ENCODE peak calls at places on chromosomes 6 and 20, in four cellular contexts. C is Calu3, M is GM20000, B is upper lobe of left lung. L is an unnamed sample.

GRCh38 chr6:36025932-36026327 is 1.5 kb upstream of the SLC26A8 start:
- DNase-seq in C (no peak), M (no peak), B (no peak), L (no peak)

GRCh38 chr6:134678436-134678889 is 271.4 kb downstream of the ALDH8A1 start:
- DNase-seq in C (peak; percentile 7), M (no peak), B (no peak), L (peak; percentile 56)

GRCh38 chr20:47175501-47175900 is 181.0 kb downstream of the ZMYND8 start:
- DNase-seq in C (no peak), M (no peak), B (no peak), L (no peak)

GRCh38 chr20:63165538-63166422 is 50.2 kb downstream of the YTHDF1 start:
- DNase-seq in C (no peak), M (no peak), B (peak; percentile 30), L (no peak)

GRCh38 chr6:106530502-106530901 is 98.8 kb downstream of the RTN4IP1 start:
- DNase-seq in C (no peak), M (no peak), B (no peak), L (no peak)

GRCh38 chr6:111210074-111210729 is 122.9 kb downstream of the SLC16A10 start:
- DNase-seq in C (peak; percentile 38), M (peak; percentile 64), B (no peak), L (no peak)

GRCh38 chr20:62832951-62833391 is 16.1 kb downstream of the COL9A3 start:
- DNase-seq in C (no peak), M (no peak), B (peak; percentile 53), L (no peak)

GRCh38 chr6:10970731-10971130 is 73.4 kb downstream of the ELOVL2 start:
- DNase-seq in C (no peak), M (no peak), B (no peak), L (no peak)

GRCh38 chr20:62337558-62338293 is 29.4 kb downstream of the LAMA5 start:
- DNase-seq in C (no peak), M (no peak), B (peak; percentile 82), L (no peak)

GRCh38 chr6:6885521-6886088 is 222.2 kb upstream of the RREB1 start:
- DNase-seq in C (no peak), M (no peak), B (peak; percentile 83), L (no peak)

GRCh38 chr6:139844907-139845306 is 470.5 kb upstream of the CITED2 start:
- DNase-seq in C (no peak), M (no peak), B (no peak), L (no peak)

GRCh38 chr6:116247285-116247684 is 6.6 kb downstream of the TSPYL4 start:
- DNase-seq in C (no peak), M (no peak), B (no peak), L (no peak)

GRCh38 chr20:25000268-25000801 is 7.8 kb upstream of the APMAP start:
- DNase-seq in C (peak; percentile 62), M (no peak), B (no peak), L (peak; percentile 47)

GRCh38 chr6:156780117-156780641 is 3.0 kb downstream of the ARID1B start:
- DNase-seq in C (peak; percentile 48), M (peak; percentile 84), B (no peak), L (no peak)

GRCh38 chr6:82908661-82909060 is 157.0 kb downstream of the UBE3D start:
- DNase-seq in C (no peak), M (no peak), B (no peak), L (no peak)

GRCh38 chr20:2873747-2874041 is 413 bp downstream of the PTPRA start:
- DNase-seq in C (peak; percentile 13), M (no peak), B (no peak), L (peak; percentile 55)

GRCh38 chr6:14664616-14665315 is 547.2 kb downstream of the CD83 start:
- DNase-seq in C (no peak), M (no peak), B (no peak), L (no peak)

DNA sequence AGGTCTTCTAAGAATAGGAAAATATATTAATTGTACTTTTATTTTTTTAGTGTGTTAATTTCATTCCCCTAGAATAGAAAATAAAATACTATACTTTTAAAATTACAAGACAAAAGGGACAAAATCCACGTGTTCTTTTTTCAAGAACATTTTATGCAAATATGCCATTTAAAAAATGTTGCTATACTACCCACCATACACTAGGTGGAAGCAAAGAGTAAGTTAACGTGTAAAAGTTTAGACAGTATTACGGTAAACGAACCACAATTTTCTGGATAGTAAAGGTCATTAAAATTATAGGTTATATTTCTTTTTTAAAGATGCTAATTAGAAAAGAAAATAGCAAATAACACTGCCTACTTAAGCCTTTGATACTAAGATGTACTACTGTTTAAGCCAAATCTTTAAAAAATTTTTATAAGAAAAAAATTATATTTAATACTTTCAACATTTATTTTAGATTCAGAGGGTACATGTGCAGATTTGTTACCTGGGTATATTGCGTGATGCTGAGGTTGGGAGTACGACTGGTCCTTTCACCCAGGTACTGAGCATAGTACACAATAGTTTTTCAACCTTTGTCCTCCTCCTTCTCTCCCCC is 287.6 kb downstream of the PHF3 start:
- DNase-seq in C (no peak), M (peak; percentile 34), B (no peak), L (no peak)
- TF ChIP-seq CTCF in C (peak; percentile 42), M (peak; percentile 42), B (peak; percentile 44), L (peak; percentile 80)

GRCh38 chr20:42482808-42483207 is 706.9 kb downstream of the PTPRT start:
- DNase-seq in C (no peak), M (no peak), B (no peak), L (no peak)

GRCh38 chr20:42484335-42484734 is 705.4 kb downstream of the PTPRT start:
- DNase-seq in C (no peak), M (no peak), B (no peak), L (no peak)

GRCh38 chr20:42484790-42485365 is 704.8 kb downstream of the PTPRT start:
- DNase-seq in C (no peak), M (no peak), B (no peak), L (no peak)

GRCh38 chr20:42485566-42485965 is 704.1 kb downstream of the PTPRT start:
- DNase-seq in C (no peak), M (no peak), B (no peak), L (no peak)

GRCh38 chr20:42483694-42484303 is 705.9 kb downstream of the PTPRT start:
- DNase-seq in C (peak; percentile 63), M (no peak), B (no peak), L (no peak)
- TF ChIP-seq CTCF in C (peak; percentile 67), M (peak; percentile 45), B (no peak), L (peak; percentile 21)

DNA sequence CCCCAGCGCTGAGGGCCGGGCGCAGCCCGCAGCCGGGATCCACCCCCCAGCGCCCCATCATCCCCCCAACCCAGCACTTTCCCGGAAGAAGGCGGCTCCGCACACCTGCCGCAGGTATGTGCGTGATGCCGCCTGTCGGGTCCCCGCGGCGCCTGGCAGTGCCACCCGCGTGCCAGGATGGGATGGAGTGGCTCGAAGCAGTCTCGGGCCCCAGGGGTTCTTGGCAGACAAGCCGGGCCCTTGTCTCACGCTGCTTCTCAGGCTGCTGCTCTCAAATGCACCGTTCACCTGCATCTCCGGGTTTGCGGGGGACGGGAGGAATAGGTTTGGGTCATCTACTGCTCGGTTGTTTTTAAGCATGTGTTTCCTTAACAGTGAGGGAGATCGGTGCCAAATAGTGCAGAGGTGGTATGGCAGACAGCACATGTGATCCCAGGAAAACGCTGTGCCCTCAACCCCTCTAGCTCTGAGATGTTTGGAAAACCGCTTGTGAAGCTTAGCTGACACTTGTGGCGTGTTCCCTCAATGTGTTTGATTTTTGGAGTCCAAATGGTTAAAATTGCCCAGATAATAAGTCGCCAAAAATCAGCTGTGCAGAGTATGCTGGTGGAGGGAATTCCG is 847 bp downstream of the MYLIP start:
- DNase-seq in C (peak; percentile 15), M (no peak), B (no peak), L (peak; percentile 51)
- TF ChIP-seq CTCF in C (no peak), M (no peak), B (peak; percentile 46), L (no peak)

GRCh38 chr6:42095776-42096541 is 45.6 kb downstream of the TAF8 start:
- DNase-seq in C (no peak), M (no peak), B (no peak), L (no peak)
- TF ChIP-seq CTCF in C (no peak), M (no peak), B (no peak), L (no peak)

DNA sequence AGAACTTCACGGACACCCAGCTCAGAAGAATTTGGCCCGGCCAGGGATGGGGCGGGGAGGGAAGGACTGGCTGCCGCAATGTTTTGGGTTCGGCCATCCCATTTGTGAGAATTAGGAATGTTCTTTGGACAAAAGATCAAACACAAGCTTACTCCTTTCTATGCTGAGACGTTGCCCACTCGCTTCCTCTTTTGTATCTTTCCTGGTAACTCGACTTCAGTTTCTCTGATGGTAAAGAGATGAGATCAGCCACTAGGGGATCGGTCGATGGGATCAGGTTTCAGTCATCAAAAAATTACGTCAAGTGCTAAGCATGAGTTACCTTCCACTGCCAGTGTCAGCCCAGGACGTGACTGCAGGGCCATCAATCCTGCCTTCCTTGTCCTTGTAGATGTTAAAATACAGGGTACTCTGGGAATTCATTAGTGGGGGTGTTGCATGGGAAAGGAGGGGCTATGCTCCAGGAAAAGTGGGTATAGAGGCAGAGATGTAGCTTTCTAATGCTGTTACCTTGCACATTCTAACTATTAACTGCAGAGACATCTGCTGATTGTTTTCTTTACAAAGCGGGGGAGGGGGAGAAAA is 190.2 kb downstream of the TSHZ2 start:
- DNase-seq in C (peak; percentile 60), M (no peak), B (no peak), L (no peak)
- TF ChIP-seq CTCF in C (no peak), M (no peak), B (no peak), L (peak; percentile 38)

GRCh38 chr20:4581838-4582237 is 139.9 kb upstream of the PRND start:
- DNase-seq in C (no peak), M (no peak), B (no peak), L (no peak)
- TF ChIP-seq CTCF in C (no peak), M (no peak), B (no peak), L (peak; percentile 63)

DNA sequence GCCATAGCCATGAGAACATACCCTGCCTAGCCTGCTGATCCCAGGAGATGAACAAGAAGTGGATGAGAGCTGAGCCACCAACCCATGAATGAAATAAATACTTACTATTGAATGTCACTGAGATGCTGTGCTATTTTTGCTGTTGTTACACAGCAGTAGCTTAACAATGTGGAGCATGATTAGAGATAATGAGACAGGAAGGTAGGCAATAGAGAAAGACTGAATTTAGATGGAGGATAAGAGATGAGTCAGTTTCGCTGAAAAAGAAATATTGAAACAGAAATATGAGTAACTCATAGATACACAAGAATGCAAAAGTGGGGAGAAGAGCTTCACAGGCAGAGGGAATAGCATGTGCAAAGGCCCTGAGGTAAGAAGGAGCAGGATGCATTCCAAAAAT is 94.9 kb upstream of the TOP1 start:
- DNase-seq in C (no peak), M (no peak), B (no peak), L (no peak)
- TF ChIP-seq CTCF in C (no peak), M (no peak), B (no peak), L (no peak)

GRCh38 chr6:33490198-33490597 is 35.8 kb downstream of the ZBTB9 start:
- DNase-seq in C (peak; percentile 30), M (no peak), B (no peak), L (no peak)
- TF ChIP-seq CTCF in C (no peak), M (no peak), B (no peak), L (no peak)

DNA sequence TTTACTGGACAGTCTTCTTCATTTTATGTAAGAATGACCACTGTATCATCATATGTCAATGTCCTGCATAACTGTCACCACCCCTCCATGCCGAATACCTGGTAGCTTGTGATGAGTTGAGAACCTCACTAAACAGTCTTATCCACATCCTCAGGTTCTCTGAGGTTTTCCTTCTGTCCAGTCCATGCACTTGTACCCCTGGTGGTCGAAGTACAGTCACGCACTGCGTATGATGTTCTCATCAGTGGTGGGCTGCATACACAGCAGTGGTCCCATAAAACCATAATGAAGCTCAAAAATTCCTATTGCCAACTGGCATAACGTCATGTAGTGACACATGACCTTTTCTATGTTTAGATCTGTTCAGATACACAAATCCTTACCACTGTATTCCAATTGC is 31.2 kb upstream of the SDCBP2 start:
- DNase-seq in C (no peak), M (no peak), B (no peak), L (no peak)
- TF ChIP-seq CTCF in C (no peak), M (no peak), B (no peak), L (no peak)

GRCh38 chr6:1479095-1479494 is 89.7 kb downstream of the FOXF2 start:
- DNase-seq in C (no peak), M (no peak), B (no peak), L (no peak)
- TF ChIP-seq CTCF in C (no peak), M (no peak), B (no peak), L (no peak)